ENCODE peak calls at places on chromosome 12, in five cellular contexts. L is fibroblast of lung, P is GM12865, O is thoracic aorta, Z is psoas muscle. Q is an unnamed sample.

GRCh38 chr12:3988519-3989217 is 115.5 kb upstream of the PARP11 start:
- DNase-seq in P (peak), Z (no peak), L (no peak), O (no peak), Q (peak)

GRCh38 chr12:116959845-116960514 is 49.2 kb downstream of the FBXW8 start:
- DNase-seq in Z (no peak), O (no peak), L (peak), P (peak), Q (peak)

GRCh38 chr12:52318241-52318990 is 2.8 kb downstream of the KRT83 start:
- DNase-seq in O (no peak), Z (no peak), L (no peak), P (no peak), Q (no peak)

GRCh38 chr12:48924617-48925217 is 575 bp downstream of the FKBP11 start:
- DNase-seq in P (peak), O (no peak), Z (peak), L (peak), Q (peak)

GRCh38 chr12:74394647-74395046 is 143.0 kb upstream of the ATXN7L3B start:
- DNase-seq in P (no peak), L (no peak), Z (no peak), O (no peak), Q (no peak)

GRCh38 chr12:66296171-66296683 is 6.1 kb upstream of the HELB start:
- DNase-seq in O (no peak), L (no peak), Z (no peak), P (no peak), Q (no peak)

GRCh38 chr12:123363743-123364531 is 710 bp downstream of the SBNO1 start:
- DNase-seq in L (peak), P (peak), Z (peak), O (no peak), Q (peak)

GRCh38 chr12:58976146-58976545 is 55.8 kb upstream of the LRIG3 start:
- DNase-seq in P (no peak), Z (no peak), L (no peak), O (no peak), Q (no peak)

GRCh38 chr12:104684884-104685283 is 228.1 kb downstream of the CHST11 start:
- DNase-seq in L (peak), O (no peak), P (no peak), Z (no peak), Q (no peak)

GRCh38 chr12:110933326-110933974 is 13.1 kb upstream of the MYL2 start:
- DNase-seq in P (no peak), O (no peak), L (no peak), Z (no peak), Q (no peak)

GRCh38 chr12:116313194-116313910 is 35.9 kb upstream of the MED13L start:
- DNase-seq in L (no peak), O (no peak), P (no peak), Z (no peak), Q (no peak)

GRCh38 chr12:81170072-81170471 is 92.2 kb downstream of the ACSS3 start:
- DNase-seq in L (peak), Z (no peak), O (no peak), P (no peak), Q (no peak)

GRCh38 chr12:58961906-58962305 is 41.6 kb upstream of the LRIG3 start:
- DNase-seq in Z (no peak), L (no peak), P (no peak), O (no peak), Q (no peak)

GRCh38 chr12:106205208-106206069 is 42.4 kb downstream of the CKAP4 start:
- DNase-seq in P (peak), L (no peak), Z (peak), O (no peak), Q (no peak)

GRCh38 chr12:117129391-117129790 is 30.2 kb upstream of the TESC start:
- DNase-seq in L (no peak), O (no peak), Z (no peak), P (no peak), Q (no peak)

GRCh38 chr12:7439579-7440505 is 4.1 kb downstream of the CD163L1 start:
- DNase-seq in P (no peak), O (no peak), L (peak), Z (peak), Q (peak)

GRCh38 chr12:60535363-60535762 is 939.5 kb downstream of the SLC16A7 start:
- DNase-seq in Z (no peak), P (no peak), L (no peak), O (no peak), Q (no peak)

GRCh38 chr12:6927379-6927991 is at the start of gene ATN1:
- DNase-seq in Z (peak), O (no peak), P (no peak), L (peak), Q (peak)

GRCh38 chr12:8048906-8049305 is 16.4 kb downstream of the FOXJ2 start:
- DNase-seq in O (no peak), L (no peak), Z (no peak), P (no peak), Q (no peak)

GRCh38 chr12:42213954-42214426 is 24.1 kb downstream of the YAF2 start:
- DNase-seq in Z (peak), L (peak), P (no peak), O (no peak), Q (no peak)

GRCh38 chr12:1533205-1533601 is 61.2 kb downstream of the FBXL14 start:
- DNase-seq in O (no peak), P (peak), L (peak), Z (no peak), Q (peak)
- TF ChIP-seq CTCF in O (no peak), P (peak), L (no peak), Z (no peak), Q (no peak)

GRCh38 chr12:119117936-119118335 is 60.8 kb upstream of the HSPB8 start:
- DNase-seq in O (no peak), Z (no peak), L (no peak), P (no peak), Q (no peak)
- TF ChIP-seq CTCF in O (no peak), Z (no peak), L (no peak), P (no peak), Q (no peak)

DNA sequence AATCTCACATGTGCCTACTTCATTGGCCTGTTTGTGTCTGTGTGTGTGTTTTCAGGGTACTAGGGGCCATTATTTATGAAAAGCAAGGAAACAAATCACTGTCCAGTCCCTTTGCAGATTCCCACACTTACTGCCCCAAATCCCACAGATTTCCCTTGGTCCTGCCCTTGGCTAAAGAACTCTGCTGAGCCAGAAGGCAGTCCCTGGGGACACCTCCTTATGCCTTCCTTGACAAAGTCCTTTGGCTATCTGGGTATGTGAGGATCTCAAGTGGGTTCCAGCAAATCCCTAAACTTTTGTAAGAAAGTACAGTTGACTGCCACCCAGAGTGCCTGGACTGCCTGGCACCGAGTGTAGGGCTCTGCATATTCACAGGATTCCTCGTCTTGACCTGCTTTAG is 388.0 kb downstream of the BCAT1 start:
- DNase-seq in P (no peak), L (no peak), O (no peak), Z (no peak), Q (no peak)
- TF ChIP-seq CTCF in P (no peak), L (no peak), O (no peak), Z (no peak), Q (no peak)

DNA sequence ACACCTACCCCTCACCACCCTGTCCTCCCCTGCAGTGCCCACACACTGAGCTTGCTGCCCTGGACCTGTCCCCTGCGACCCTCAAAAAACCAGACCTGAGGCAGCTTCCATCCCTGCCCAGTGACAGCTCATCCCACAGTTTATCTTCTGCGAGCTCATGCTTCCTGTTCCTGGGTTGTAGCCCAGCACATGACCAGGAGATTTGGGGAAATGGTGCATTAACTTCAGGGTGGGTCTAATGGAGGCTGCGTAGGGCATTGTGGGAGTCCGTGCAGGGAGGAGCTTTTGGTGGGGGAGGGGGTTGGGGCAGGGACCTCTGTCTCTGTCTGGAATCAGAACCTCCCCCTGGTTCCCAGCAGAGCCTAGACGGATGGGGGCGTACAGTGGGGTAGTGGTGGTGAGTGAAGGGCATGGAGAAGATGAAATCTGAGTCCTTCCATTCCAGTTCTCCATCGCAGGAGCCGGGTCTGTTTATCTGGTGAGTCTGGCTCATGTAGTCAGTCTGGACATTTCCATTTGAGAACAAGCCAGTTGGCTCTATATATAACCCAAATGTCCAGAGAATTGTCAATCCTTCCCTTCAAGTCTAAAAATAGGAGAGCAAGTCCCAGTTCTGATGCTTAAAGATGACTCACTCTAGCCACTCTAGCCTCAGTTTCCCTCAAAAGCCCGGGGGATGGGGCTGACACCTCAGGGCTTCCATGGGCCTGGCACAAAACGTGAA is 270.9 kb downstream of the CACNA1C start:
- DNase-seq in P (no peak), Z (no peak), L (peak), O (no peak), Q (no peak)
- TF ChIP-seq CTCF in P (no peak), Z (no peak), L (no peak), O (no peak), Q (no peak)

GRCh38 chr12:46049665-46050064 is 59.3 kb upstream of the SCAF11 start:
- DNase-seq in L (no peak), Z (no peak), O (no peak), P (no peak), Q (no peak)
- TF ChIP-seq CTCF in L (no peak), Z (no peak), O (no peak), P (no peak), Q (no peak)

DNA sequence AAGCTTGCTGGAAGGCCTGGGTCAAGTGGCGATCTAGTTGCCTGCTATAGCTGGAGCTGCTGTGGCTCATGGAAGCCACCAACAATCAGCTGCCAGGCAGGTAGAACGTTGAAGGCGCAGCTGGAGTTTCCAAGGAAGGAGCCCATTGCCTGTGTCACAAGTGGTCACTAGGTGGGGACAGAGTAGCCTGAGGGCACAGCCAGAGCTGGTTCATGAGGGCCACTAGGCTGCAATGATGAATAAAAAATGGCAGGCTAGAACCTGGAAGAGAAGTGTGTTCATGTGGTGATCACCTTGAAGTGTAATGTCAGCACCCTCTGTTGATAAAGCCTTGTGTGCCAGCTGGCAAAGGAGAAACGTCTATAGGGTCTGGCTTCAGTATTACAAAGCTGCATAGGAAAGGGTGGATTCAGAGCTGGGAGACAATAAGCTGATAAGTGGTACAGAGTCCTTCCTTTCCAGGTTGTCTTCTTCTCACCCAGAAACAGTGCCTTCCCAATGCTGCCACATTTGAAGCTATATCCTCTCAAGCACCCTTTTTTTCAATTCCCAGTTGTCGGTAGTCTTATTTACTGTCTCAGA is 165.8 kb downstream of the EMP1 start:
- DNase-seq in P (peak), Z (peak), O (no peak), L (peak), Q (peak)
- TF ChIP-seq CTCF in P (peak), Z (peak), O (peak), L (peak), Q (peak)

GRCh38 chr12:75820848-75821578 is 210.6 kb downstream of the PHLDA1 start:
- DNase-seq in O (peak), Z (peak), L (peak), P (no peak), Q (no peak)
- TF ChIP-seq CTCF in O (peak), Z (peak), L (peak), P (no peak), Q (no peak)

Q was measured in GM13976.